ENCODE peak calls at places on chromosomes 16 and 17, in nine cellular contexts. One of them, this sample, is unnamed.
A peak's percentile ranks its signal among the peaks of the same experiment; 100 is the strongest.

GRCh38 chr17:66661857-66662256 is 173.1 kb upstream of the CACNG5 start:
- DNase-seq in chondrocyte: no peak
- DNase-seq in ACHN: no peak
- DNase-seq in HCEC 1CT: no peak
- DNase-seq in smooth muscle cell of the brain vasculature: no peak
- DNase-seq in GM19239: no peak
- DNase-seq in stimulated activated CD8-positive, alpha-beta memory T cell treated with anti-CD3 and anti-CD28 coated beads, Interleukin-15, amount 100 ng/mL, for 48 hours: no peak
- DNase-seq in left kidney: no peak
- DNase-seq in SJCRH30: no peak
- DNase-seq in this sample: no peak

GRCh38 chr16:23504453-23505179 is 5.7 kb downstream of the GGA2 start:
- DNase-seq in SJCRH30: peak; percentile 92
- DNase-seq in left kidney: no peak
- DNase-seq in ACHN: peak; percentile 97
- DNase-seq in stimulated activated CD8-positive, alpha-beta memory T cell treated with anti-CD3 and anti-CD28 coated beads, Interleukin-15, amount 100 ng/mL, for 48 hours: peak; percentile 85
- DNase-seq in chondrocyte: no peak
- DNase-seq in smooth muscle cell of the brain vasculature: peak; percentile 83
- DNase-seq in GM19239: peak; percentile 41
- DNase-seq in HCEC 1CT: peak; percentile 98
- DNase-seq in this sample: peak; percentile 81

GRCh38 chr17:75637143-75637538 is 3.9 kb downstream of the SMIM5 start:
- DNase-seq in stimulated activated CD8-positive, alpha-beta memory T cell treated with anti-CD3 and anti-CD28 coated beads, Interleukin-15, amount 100 ng/mL, for 48 hours: no peak
- DNase-seq in GM19239: no peak
- DNase-seq in chondrocyte: no peak
- DNase-seq in left kidney: no peak
- DNase-seq in smooth muscle cell of the brain vasculature: no peak
- DNase-seq in ACHN: no peak
- DNase-seq in HCEC 1CT: no peak
- DNase-seq in SJCRH30: no peak
- DNase-seq in this sample: no peak

GRCh38 chr17:80463784-80464400 is 12.5 kb downstream of the NPTX1 start:
- DNase-seq in GM19239: no peak
- DNase-seq in smooth muscle cell of the brain vasculature: no peak
- DNase-seq in stimulated activated CD8-positive, alpha-beta memory T cell treated with anti-CD3 and anti-CD28 coated beads, Interleukin-15, amount 100 ng/mL, for 48 hours: no peak
- DNase-seq in chondrocyte: no peak
- DNase-seq in ACHN: no peak
- DNase-seq in HCEC 1CT: no peak
- DNase-seq in left kidney: no peak
- DNase-seq in SJCRH30: no peak
- DNase-seq in this sample: no peak

GRCh38 chr16:89538286-89538685 is 22.2 kb upstream of the RPL13 start:
- DNase-seq in SJCRH30: no peak
- DNase-seq in HCEC 1CT: no peak
- DNase-seq in left kidney: no peak
- DNase-seq in smooth muscle cell of the brain vasculature: no peak
- DNase-seq in chondrocyte: no peak
- DNase-seq in GM19239: no peak
- DNase-seq in stimulated activated CD8-positive, alpha-beta memory T cell treated with anti-CD3 and anti-CD28 coated beads, Interleukin-15, amount 100 ng/mL, for 48 hours: no peak
- DNase-seq in ACHN: no peak
- DNase-seq in this sample: no peak

GRCh38 chr17:7114875-7115614 is 423 bp upstream of the ASGR2 start:
- DNase-seq in smooth muscle cell of the brain vasculature: no peak
- DNase-seq in chondrocyte: peak; percentile 42
- DNase-seq in left kidney: no peak
- DNase-seq in stimulated activated CD8-positive, alpha-beta memory T cell treated with anti-CD3 and anti-CD28 coated beads, Interleukin-15, amount 100 ng/mL, for 48 hours: no peak
- DNase-seq in ACHN: no peak
- DNase-seq in HCEC 1CT: no peak
- DNase-seq in SJCRH30: no peak
- DNase-seq in GM19239: no peak
- DNase-seq in this sample: no peak

GRCh38 chr17:56795098-56795497 is 38.6 kb downstream of the C17orf67 start:
- DNase-seq in stimulated activated CD8-positive, alpha-beta memory T cell treated with anti-CD3 and anti-CD28 coated beads, Interleukin-15, amount 100 ng/mL, for 48 hours: no peak
- DNase-seq in ACHN: no peak
- DNase-seq in left kidney: no peak
- DNase-seq in chondrocyte: no peak
- DNase-seq in smooth muscle cell of the brain vasculature: no peak
- DNase-seq in GM19239: no peak
- DNase-seq in HCEC 1CT: no peak
- DNase-seq in SJCRH30: no peak
- DNase-seq in this sample: no peak

GRCh38 chr17:75843577-75844529 is at the start of gene UNC13D:
- DNase-seq in stimulated activated CD8-positive, alpha-beta memory T cell treated with anti-CD3 and anti-CD28 coated beads, Interleukin-15, amount 100 ng/mL, for 48 hours: peak; percentile 39
- DNase-seq in smooth muscle cell of the brain vasculature: no peak
- DNase-seq in ACHN: no peak
- DNase-seq in HCEC 1CT: no peak
- DNase-seq in chondrocyte: no peak
- DNase-seq in GM19239: peak; percentile 80
- DNase-seq in left kidney: no peak
- DNase-seq in SJCRH30: no peak
- DNase-seq in this sample: peak; percentile 7

GRCh38 chr16:4944333-4945281 is 7.7 kb upstream of the PPL start:
- DNase-seq in chondrocyte: peak; percentile 99
- DNase-seq in SJCRH30: peak; percentile 98
- DNase-seq in smooth muscle cell of the brain vasculature: peak; percentile 94
- DNase-seq in GM19239: no peak
- DNase-seq in stimulated activated CD8-positive, alpha-beta memory T cell treated with anti-CD3 and anti-CD28 coated beads, Interleukin-15, amount 100 ng/mL, for 48 hours: no peak
- DNase-seq in ACHN: peak; percentile 100
- DNase-seq in left kidney: peak; percentile 75
- DNase-seq in HCEC 1CT: peak; percentile 95
- DNase-seq in this sample: no peak

GRCh38 chr16:70432800-70433455 is 6.0 kb downstream of the ST3GAL2 start:
- DNase-seq in HCEC 1CT: no peak
- DNase-seq in GM19239: no peak
- DNase-seq in ACHN: no peak
- DNase-seq in stimulated activated CD8-positive, alpha-beta memory T cell treated with anti-CD3 and anti-CD28 coated beads, Interleukin-15, amount 100 ng/mL, for 48 hours: no peak
- DNase-seq in smooth muscle cell of the brain vasculature: no peak
- DNase-seq in SJCRH30: peak; percentile 73
- DNase-seq in chondrocyte: no peak
- DNase-seq in left kidney: no peak
- DNase-seq in this sample: peak; percentile 30

GRCh38 chr17:19677736-19678379 is 29.3 kb downstream of the ALDH3A2 start:
- DNase-seq in stimulated activated CD8-positive, alpha-beta memory T cell treated with anti-CD3 and anti-CD28 coated beads, Interleukin-15, amount 100 ng/mL, for 48 hours: no peak
- DNase-seq in SJCRH30: no peak
- DNase-seq in chondrocyte: no peak
- DNase-seq in GM19239: no peak
- DNase-seq in HCEC 1CT: no peak
- DNase-seq in smooth muscle cell of the brain vasculature: no peak
- DNase-seq in left kidney: no peak
- DNase-seq in ACHN: no peak
- DNase-seq in this sample: no peak

GRCh38 chr17:7842950-7843535 is 9.0 kb downstream of the KDM6B start:
- DNase-seq in GM19239: no peak
- DNase-seq in smooth muscle cell of the brain vasculature: no peak
- DNase-seq in left kidney: peak; percentile 71
- DNase-seq in SJCRH30: peak; percentile 45
- DNase-seq in chondrocyte: peak; percentile 86
- DNase-seq in stimulated activated CD8-positive, alpha-beta memory T cell treated with anti-CD3 and anti-CD28 coated beads, Interleukin-15, amount 100 ng/mL, for 48 hours: peak; percentile 38
- DNase-seq in ACHN: peak; percentile 84
- DNase-seq in HCEC 1CT: peak; percentile 84
- DNase-seq in this sample: no peak

GRCh38 chr16:24919536-24919935 is 73.8 kb downstream of the SLC5A11 start:
- DNase-seq in chondrocyte: no peak
- DNase-seq in ACHN: no peak
- DNase-seq in smooth muscle cell of the brain vasculature: no peak
- DNase-seq in SJCRH30: no peak
- DNase-seq in GM19239: no peak
- DNase-seq in HCEC 1CT: no peak
- DNase-seq in stimulated activated CD8-positive, alpha-beta memory T cell treated with anti-CD3 and anti-CD28 coated beads, Interleukin-15, amount 100 ng/mL, for 48 hours: no peak
- DNase-seq in left kidney: no peak
- DNase-seq in this sample: no peak

GRCh38 chr17:45223541-45224528 is 2.1 kb downstream of the FMNL1 start:
- DNase-seq in stimulated activated CD8-positive, alpha-beta memory T cell treated with anti-CD3 and anti-CD28 coated beads, Interleukin-15, amount 100 ng/mL, for 48 hours: peak; percentile 64
- DNase-seq in ACHN: no peak
- DNase-seq in smooth muscle cell of the brain vasculature: no peak
- DNase-seq in chondrocyte: no peak
- DNase-seq in GM19239: no peak
- DNase-seq in left kidney: no peak
- DNase-seq in HCEC 1CT: no peak
- DNase-seq in SJCRH30: no peak
- DNase-seq in this sample: no peak

GRCh38 chr16:66258916-66259845 is 107.3 kb upstream of the CDH5 start:
- DNase-seq in GM19239: no peak
- DNase-seq in chondrocyte: no peak
- DNase-seq in left kidney: no peak
- DNase-seq in stimulated activated CD8-positive, alpha-beta memory T cell treated with anti-CD3 and anti-CD28 coated beads, Interleukin-15, amount 100 ng/mL, for 48 hours: no peak
- DNase-seq in HCEC 1CT: no peak
- DNase-seq in smooth muscle cell of the brain vasculature: no peak
- DNase-seq in ACHN: no peak
- DNase-seq in SJCRH30: no peak
- DNase-seq in this sample: no peak

GRCh38 chr17:32876414-32877163 is at the start of gene MYO1D:
- DNase-seq in stimulated activated CD8-positive, alpha-beta memory T cell treated with anti-CD3 and anti-CD28 coated beads, Interleukin-15, amount 100 ng/mL, for 48 hours: peak; percentile 59
- DNase-seq in GM19239: peak; percentile 62
- DNase-seq in HCEC 1CT: no peak
- DNase-seq in SJCRH30: no peak
- DNase-seq in ACHN: peak; percentile 65
- DNase-seq in chondrocyte: no peak
- DNase-seq in smooth muscle cell of the brain vasculature: no peak
- DNase-seq in left kidney: peak; percentile 80
- DNase-seq in this sample: peak; percentile 77

GRCh38 chr17:27381007-27381501 is 75.2 kb upstream of the KSR1 start:
- DNase-seq in stimulated activated CD8-positive, alpha-beta memory T cell treated with anti-CD3 and anti-CD28 coated beads, Interleukin-15, amount 100 ng/mL, for 48 hours: peak; percentile 75
- DNase-seq in SJCRH30: peak; percentile 81
- DNase-seq in HCEC 1CT: peak; percentile 28
- DNase-seq in chondrocyte: peak; percentile 89
- DNase-seq in ACHN: peak; percentile 90
- DNase-seq in GM19239: peak; percentile 75
- DNase-seq in left kidney: peak; percentile 74
- DNase-seq in smooth muscle cell of the brain vasculature: no peak
- DNase-seq in this sample: peak; percentile 58

GRCh38 chr17:55691666-55692065 is 31.0 kb downstream of the TMEM100 start:
- DNase-seq in stimulated activated CD8-positive, alpha-beta memory T cell treated with anti-CD3 and anti-CD28 coated beads, Interleukin-15, amount 100 ng/mL, for 48 hours: no peak
- DNase-seq in HCEC 1CT: no peak
- DNase-seq in ACHN: no peak
- DNase-seq in SJCRH30: no peak
- DNase-seq in left kidney: no peak
- DNase-seq in smooth muscle cell of the brain vasculature: no peak
- DNase-seq in GM19239: no peak
- DNase-seq in chondrocyte: no peak
- DNase-seq in this sample: no peak

GRCh38 chr17:33596904-33597303 is 303.8 kb upstream of the ASIC2 start:
- DNase-seq in ACHN: no peak
- DNase-seq in smooth muscle cell of the brain vasculature: no peak
- DNase-seq in chondrocyte: no peak
- DNase-seq in SJCRH30: no peak
- DNase-seq in HCEC 1CT: no peak
- DNase-seq in left kidney: no peak
- DNase-seq in GM19239: no peak
- DNase-seq in stimulated activated CD8-positive, alpha-beta memory T cell treated with anti-CD3 and anti-CD28 coated beads, Interleukin-15, amount 100 ng/mL, for 48 hours: no peak
- DNase-seq in this sample: no peak

GRCh38 chr17:43368740-43369506 is 29.9 kb upstream of the ARL4D start:
- DNase-seq in ACHN: peak; percentile 95
- DNase-seq in chondrocyte: no peak
- DNase-seq in smooth muscle cell of the brain vasculature: peak; percentile 52
- DNase-seq in stimulated activated CD8-positive, alpha-beta memory T cell treated with anti-CD3 and anti-CD28 coated beads, Interleukin-15, amount 100 ng/mL, for 48 hours: peak; percentile 49
- DNase-seq in GM19239: no peak
- DNase-seq in SJCRH30: no peak
- DNase-seq in left kidney: peak; percentile 95
- DNase-seq in HCEC 1CT: peak; percentile 85
- DNase-seq in this sample: peak; percentile 86

GRCh38 chr16:4641876-4642275 is 17.2 kb downstream of the MGRN1 start:
- DNase-seq in left kidney: no peak
- DNase-seq in chondrocyte: no peak
- DNase-seq in stimulated activated CD8-positive, alpha-beta memory T cell treated with anti-CD3 and anti-CD28 coated beads, Interleukin-15, amount 100 ng/mL, for 48 hours: no peak
- DNase-seq in smooth muscle cell of the brain vasculature: no peak
- DNase-seq in SJCRH30: no peak
- DNase-seq in GM19239: no peak
- DNase-seq in HCEC 1CT: no peak
- DNase-seq in ACHN: no peak
- DNase-seq in this sample: no peak

GRCh38 chr17:40617678-40618240 is 29.9 kb downstream of the SMARCE1 start:
- DNase-seq in ACHN: no peak
- DNase-seq in left kidney: no peak
- DNase-seq in chondrocyte: no peak
- DNase-seq in smooth muscle cell of the brain vasculature: no peak
- DNase-seq in HCEC 1CT: no peak
- DNase-seq in stimulated activated CD8-positive, alpha-beta memory T cell treated with anti-CD3 and anti-CD28 coated beads, Interleukin-15, amount 100 ng/mL, for 48 hours: no peak
- DNase-seq in GM19239: no peak
- DNase-seq in SJCRH30: no peak
- DNase-seq in this sample: no peak

GRCh38 chr17:9150407-9151090 is 129.2 kb downstream of the NTN1 start:
- DNase-seq in SJCRH30: peak; percentile 39
- DNase-seq in left kidney: no peak
- DNase-seq in smooth muscle cell of the brain vasculature: no peak
- DNase-seq in ACHN: no peak
- DNase-seq in HCEC 1CT: no peak
- DNase-seq in stimulated activated CD8-positive, alpha-beta memory T cell treated with anti-CD3 and anti-CD28 coated beads, Interleukin-15, amount 100 ng/mL, for 48 hours: no peak
- DNase-seq in chondrocyte: no peak
- DNase-seq in GM19239: no peak
- DNase-seq in this sample: no peak

This sample was measured in retina.